ENCODE peak calls at places on chromosomes 13 and 19, in eight cellular contexts. One of them, this sample, is unnamed.

GRCh38 chr19:16330368-16330801 is 5.8 kb downstream of the KLF2 start:
- DNase-seq in endothelial cell of umbilical vein: peak
- DNase-seq in Peyer's patch: peak
- DNase-seq in CD8-positive, alpha-beta T cell: peak
- DNase-seq in nucleus accumbens: no peak
- DNase-seq in colonic mucosa: peak
- DNase-seq in heart right ventricle: peak
- DNase-seq in putamen: no peak
- DNase-seq in this sample: peak

GRCh38 chr19:4664642-4665041 is 5.5 kb downstream of the MYDGF start:
- DNase-seq in endothelial cell of umbilical vein: no peak
- DNase-seq in Peyer's patch: no peak
- DNase-seq in CD8-positive, alpha-beta T cell: no peak
- DNase-seq in nucleus accumbens: no peak
- DNase-seq in colonic mucosa: no peak
- DNase-seq in heart right ventricle: no peak
- DNase-seq in putamen: no peak
- DNase-seq in this sample: no peak

GRCh38 chr13:112457081-112457480 is 80.9 kb downstream of the SPACA7 start:
- DNase-seq in endothelial cell of umbilical vein: no peak
- DNase-seq in Peyer's patch: no peak
- DNase-seq in CD8-positive, alpha-beta T cell: no peak
- DNase-seq in nucleus accumbens: no peak
- DNase-seq in colonic mucosa: no peak
- DNase-seq in heart right ventricle: no peak
- DNase-seq in putamen: no peak
- DNase-seq in this sample: no peak

GRCh38 chr13:32135655-32136054 is 104.1 kb downstream of the FRY start:
- DNase-seq in endothelial cell of umbilical vein: no peak
- DNase-seq in Peyer's patch: no peak
- DNase-seq in CD8-positive, alpha-beta T cell: no peak
- DNase-seq in nucleus accumbens: no peak
- DNase-seq in colonic mucosa: no peak
- DNase-seq in heart right ventricle: no peak
- DNase-seq in putamen: no peak
- DNase-seq in this sample: no peak

GRCh38 chr19:11191273-11191755 is 6.0 kb downstream of the KANK2 start:
- DNase-seq in endothelial cell of umbilical vein: peak
- DNase-seq in Peyer's patch: no peak
- DNase-seq in CD8-positive, alpha-beta T cell: no peak
- DNase-seq in nucleus accumbens: no peak
- DNase-seq in colonic mucosa: peak
- DNase-seq in heart right ventricle: peak
- DNase-seq in putamen: no peak
- DNase-seq in this sample: peak

GRCh38 chr13:99275093-99275469 is 16.9 kb upstream of the GPR18 start:
- DNase-seq in endothelial cell of umbilical vein: no peak
- DNase-seq in Peyer's patch: no peak
- DNase-seq in CD8-positive, alpha-beta T cell: peak
- DNase-seq in nucleus accumbens: no peak
- DNase-seq in colonic mucosa: no peak
- DNase-seq in heart right ventricle: no peak
- DNase-seq in putamen: no peak
- DNase-seq in this sample: no peak

GRCh38 chr19:2053601-2054389 is 2.8 kb upstream of the MKNK2 start:
- DNase-seq in endothelial cell of umbilical vein: peak
- DNase-seq in Peyer's patch: no peak
- DNase-seq in CD8-positive, alpha-beta T cell: no peak
- DNase-seq in nucleus accumbens: no peak
- DNase-seq in colonic mucosa: peak
- DNase-seq in heart right ventricle: peak
- DNase-seq in putamen: no peak
- DNase-seq in this sample: peak

GRCh38 chr19:3793799-3794198 is 7.6 kb upstream of the MATK start:
- DNase-seq in endothelial cell of umbilical vein: no peak
- DNase-seq in Peyer's patch: no peak
- DNase-seq in CD8-positive, alpha-beta T cell: no peak
- DNase-seq in nucleus accumbens: no peak
- DNase-seq in colonic mucosa: no peak
- DNase-seq in heart right ventricle: no peak
- DNase-seq in putamen: no peak
- DNase-seq in this sample: no peak

GRCh38 chr19:10686661-10687517 is 14.3 kb upstream of the QTRT1 start:
- DNase-seq in endothelial cell of umbilical vein: no peak
- DNase-seq in Peyer's patch: no peak
- DNase-seq in CD8-positive, alpha-beta T cell: no peak
- DNase-seq in nucleus accumbens: peak
- DNase-seq in colonic mucosa: no peak
- DNase-seq in heart right ventricle: peak
- DNase-seq in putamen: peak
- DNase-seq in this sample: peak

GRCh38 chr19:38375098-38375493 is 725 bp downstream of the PSMD8 start:
- DNase-seq in endothelial cell of umbilical vein: no peak
- DNase-seq in Peyer's patch: no peak
- DNase-seq in CD8-positive, alpha-beta T cell: no peak
- DNase-seq in nucleus accumbens: no peak
- DNase-seq in colonic mucosa: no peak
- DNase-seq in heart right ventricle: no peak
- DNase-seq in putamen: no peak
- DNase-seq in this sample: no peak

GRCh38 chr19:38028913-38029565 is 122.0 kb downstream of the SIPA1L3 start:
- DNase-seq in endothelial cell of umbilical vein: no peak
- DNase-seq in Peyer's patch: no peak
- DNase-seq in CD8-positive, alpha-beta T cell: no peak
- DNase-seq in nucleus accumbens: no peak
- DNase-seq in colonic mucosa: no peak
- DNase-seq in heart right ventricle: no peak
- DNase-seq in putamen: no peak
- DNase-seq in this sample: no peak

This sample was measured in adrenal gland.